ENCODE peak calls at places on chromosomes 6 and 20, in six cellular contexts. Z is left ventricle myocardium inferior; M is CD8-positive, alpha-beta memory T cell; V is PC-3; C is A549; O is endodermal cell. U is an unnamed sample.

GRCh38 chr6:148221580-148221979 is 121.1 kb upstream of the SASH1 start:
- DNase-seq in C (no peak), M (no peak), O (peak; percentile 57), Z (no peak), V (peak; percentile 4), U (no peak)

GRCh38 chr6:134822920-134823430 is 126.9 kb downstream of the ALDH8A1 start:
- DNase-seq in Z (peak; percentile 24), M (peak; percentile 38), C (peak; percentile 82), O (peak; percentile 87), V (peak; percentile 88), U (peak; percentile 53)

GRCh38 chr6:36984581-36985383 is 1.2 kb downstream of the MTCH1 start:
- DNase-seq in M (peak; percentile 49), Z (no peak), V (peak; percentile 61), O (peak; percentile 84), C (peak; percentile 41), U (peak; percentile 53)

GRCh38 chr6:43276180-43277082 is 21.6 kb upstream of the SLC22A7 start:
- DNase-seq in C (no peak), O (peak; percentile 72), V (no peak), Z (no peak), M (peak; percentile 41), U (peak; percentile 86)

GRCh38 chr20:54324652-54325285 is 116.9 kb downstream of the PFDN4 start:
- DNase-seq in C (no peak), M (no peak), Z (no peak), V (no peak), O (no peak), U (no peak)

GRCh38 chr6:46440133-46440532 is 51.1 kb downstream of the RCAN2 start:
- DNase-seq in C (no peak), Z (no peak), O (no peak), M (no peak), V (no peak), U (no peak)

GRCh38 chr6:15106958-15107643 is 138.8 kb upstream of the JARID2 start:
- DNase-seq in M (no peak), C (no peak), V (no peak), Z (no peak), O (no peak), U (no peak)

GRCh38 chr6:35427851-35428321 is 24.3 kb upstream of the FANCE start:
- DNase-seq in O (no peak), M (no peak), C (no peak), Z (no peak), V (peak; percentile 95), U (no peak)

GRCh38 chr6:123604067-123604466 is 32.7 kb downstream of the TRDN start:
- DNase-seq in Z (no peak), V (no peak), M (no peak), C (no peak), O (no peak), U (no peak)

DNA sequence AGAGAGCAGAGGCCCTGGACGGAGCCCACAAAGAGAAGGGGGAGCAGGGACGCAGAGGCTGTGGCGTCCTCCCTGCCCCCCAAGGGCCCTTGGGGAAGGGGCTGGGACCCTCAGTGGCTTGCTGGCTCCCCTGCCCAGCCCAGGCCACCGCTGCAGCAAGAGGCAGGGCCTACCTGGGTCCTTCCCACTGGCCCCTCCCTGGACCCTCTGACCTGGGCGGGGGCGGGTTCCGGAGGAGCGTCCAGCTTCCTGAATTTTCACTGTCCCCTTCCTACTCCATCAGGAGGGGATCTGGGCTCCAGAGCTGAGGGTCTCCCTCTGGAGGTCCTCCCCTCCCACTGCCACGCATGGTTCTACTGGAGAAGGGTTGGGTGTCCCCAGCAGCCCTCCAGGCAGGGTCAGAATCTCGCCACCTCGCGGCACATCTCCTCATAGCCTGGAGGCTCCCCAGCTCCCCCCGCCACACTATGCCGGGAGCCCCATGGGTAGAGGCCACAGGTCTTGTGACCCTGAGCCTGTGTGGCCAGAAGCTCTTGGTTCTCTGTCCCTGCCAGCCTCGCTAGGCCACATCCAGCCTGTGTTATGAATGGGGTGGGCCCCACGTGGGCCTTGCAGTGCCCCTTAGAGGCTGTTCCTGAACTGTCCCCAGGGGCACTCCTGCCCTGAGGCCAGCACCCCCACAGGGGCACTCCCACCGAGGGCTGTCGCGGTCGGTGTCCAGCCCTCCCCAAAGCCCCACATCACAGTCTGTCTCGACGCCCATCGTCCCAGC is 1.0 kb upstream of the SOX18 start:
- DNase-seq in C (no peak), M (no peak), O (peak; percentile 73), V (no peak), Z (no peak), U (no peak)
- H3K4me3 ChIP-seq in C (no peak overlapping the region), M (no peak overlapping the region), O (no peak overlapping the region), V (no peak overlapping the region), Z (peak overlapping the region; percentile 71), U (no peak overlapping the region)

GRCh38 chr6:112432853-112433252 is 85.7 kb downstream of the RFPL4B start:
- DNase-seq in O (no peak), C (no peak), Z (no peak), V (no peak), M (no peak), U (no peak)
- H3K27ac ChIP-seq in O (no peak overlapping the region), C (no peak overlapping the region), Z (no peak overlapping the region), V (no peak overlapping the region), M (no peak overlapping the region), U (no peak overlapping the region)

GRCh38 chr6:23562554-23562953 is 563.5 kb upstream of the NRSN1 start:
- DNase-seq in Z (no peak), O (no peak), V (no peak), C (no peak), M (no peak), U (no peak)

GRCh38 chr6:23559587-23560343 is 566.2 kb upstream of the NRSN1 start:
- DNase-seq in M (no peak), O (peak; percentile 51), C (no peak), V (no peak), Z (no peak), U (peak; percentile 81)

GRCh38 chr6:23563329-23563728 is 562.7 kb upstream of the NRSN1 start:
- DNase-seq in M (no peak), Z (no peak), O (no peak), C (no peak), V (no peak), U (no peak)

GRCh38 chr6:23561732-23562131 is 564.3 kb upstream of the NRSN1 start:
- DNase-seq in O (no peak), M (no peak), C (no peak), Z (no peak), V (no peak), U (no peak)
- H3K9me3 ChIP-seq in O (peaks cover 25% of the 10 kb centered on the region), M (no peaks in the 10 kb centered on the region), C (no peaks in the 10 kb centered on the region), Z (peaks cover 27% of the 10 kb centered on the region), V (no peaks in the 10 kb centered on the region), U (no peaks in the 10 kb centered on the region)

GRCh38 chr6:159075506-159076100 is 30.8 kb upstream of the TAGAP start:
- DNase-seq in C (no peak), M (no peak), Z (no peak), O (peak; percentile 37), V (no peak), U (peak; percentile 13)

GRCh38 chr6:159077123-159077522 is 32.3 kb upstream of the TAGAP start:
- DNase-seq in V (no peak), M (no peak), C (no peak), Z (no peak), O (peak; percentile 32), U (peak; percentile 6)

GRCh38 chr6:159071843-159072769 is 27.3 kb upstream of the TAGAP start:
- DNase-seq in Z (no peak), C (no peak), V (no peak), M (no peak), O (peak; percentile 14), U (peak; percentile 5)

GRCh38 chr6:159074866-159075265 is 30.1 kb upstream of the TAGAP start:
- DNase-seq in V (no peak), M (no peak), C (no peak), Z (no peak), O (peak; percentile 6), U (peak; percentile 7)

GRCh38 chr6:159074120-159074684 is 29.4 kb upstream of the TAGAP start:
- DNase-seq in M (no peak), V (peak; percentile 6), C (peak; percentile 51), O (peak; percentile 82), Z (no peak), U (peak; percentile 26)
- H3K4me3 ChIP-seq in M (no peak overlapping the region), V (no peak overlapping the region), C (peak overlapping the region; percentile 31), O (peak overlapping the region; percentile 75), Z (peak overlapping the region; percentile 45), U (no peak overlapping the region)

GRCh38 chr6:120587381-120587780 is 746.9 kb downstream of the TBC1D32 start:
- DNase-seq in O (no peak), V (no peak), Z (no peak), M (no peak), C (no peak), U (no peak)

GRCh38 chr6:120584111-120584760 is 750.0 kb downstream of the TBC1D32 start:
- DNase-seq in V (no peak), C (no peak), O (peak; percentile 72), M (no peak), Z (no peak), U (no peak)
- H3K27ac ChIP-seq in V (no peak overlapping the region), C (no peak overlapping the region), O (no peak overlapping the region), M (no peak overlapping the region), Z (no peak overlapping the region), U (no peak overlapping the region)

DNA sequence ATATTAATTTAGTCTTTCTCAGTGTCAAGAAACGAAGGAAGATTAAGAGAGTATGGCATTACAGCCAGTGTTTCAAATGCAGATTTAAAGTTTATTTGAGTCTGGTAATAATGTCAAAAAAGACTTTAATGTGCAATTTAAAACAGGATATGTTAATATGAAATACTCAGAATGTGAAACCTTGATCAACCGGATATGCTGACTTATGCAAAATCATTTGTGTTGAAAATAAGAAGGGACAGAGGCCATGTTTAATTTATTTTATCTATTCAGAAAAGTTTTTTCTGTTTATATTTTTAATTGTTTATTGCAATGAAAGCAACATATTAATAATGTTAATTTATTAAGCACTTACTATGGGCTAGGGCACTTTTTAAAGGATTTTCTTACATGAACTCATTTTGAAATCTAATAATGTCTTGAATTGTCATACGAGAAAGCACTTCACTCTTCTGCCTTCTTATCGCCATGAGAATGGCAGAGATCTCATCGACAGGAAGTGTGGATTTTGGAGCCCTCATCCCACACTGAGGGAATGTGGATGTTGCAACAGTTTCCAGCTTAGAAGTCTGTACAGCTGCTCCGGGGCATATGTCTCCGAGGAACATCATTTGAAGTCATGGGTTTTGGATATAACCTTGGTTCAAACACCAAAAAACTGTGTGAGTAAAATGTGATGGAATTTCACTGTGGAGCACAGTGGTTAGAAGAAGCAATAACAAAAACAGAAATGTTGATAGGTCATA is 1410.4 kb downstream of the EPHA7 start:
- DNase-seq in C (no peak), V (no peak), O (no peak), Z (no peak), M (no peak), U (no peak)
- H3K9me3 ChIP-seq in C (no peaks in the 10 kb centered on the region), V (no peaks in the 10 kb centered on the region), O (no peaks in the 10 kb centered on the region), Z (peaks cover 38% of the 10 kb centered on the region), M (no peaks in the 10 kb centered on the region), U (no peaks in the 10 kb centered on the region)

GRCh38 chr20:16381444-16381843 is 191.8 kb downstream of the KIF16B start:
- DNase-seq in Z (no peak), V (no peak), M (no peak), C (no peak), O (no peak), U (no peak)
- H3K4me3 ChIP-seq in Z (no peak overlapping the region), V (no peak overlapping the region), M (no peak overlapping the region), C (no peak overlapping the region), O (no peak overlapping the region), U (no peak overlapping the region)

U was measured in colonic mucosa.